ENCODE peak calls at places on chromosomes 12 and 14, in eight cellular contexts. O is brain microvascular endothelial cell, X is sigmoid colon, P is left ventricle myocardium inferior, F is tibial nerve, C is upper lobe of right lung, D is prostate gland, L is cardiac muscle cell. B is an unnamed sample.

GRCh38 chr14:94767321-94767878 is 2.5 kb downstream of the GSC start:
- DNase-seq in O (no peak), X (no peak), P (no peak), F (no peak), C (no peak), D (no peak), L (no peak), B (no peak)

GRCh38 chr14:59085207-59085739 is 103.2 kb upstream of the DAAM1 start:
- DNase-seq in O (no peak), X (no peak), P (no peak), F (no peak), C (no peak), D (no peak), L (no peak), B (no peak)

GRCh38 chr14:91869556-91869955 is 2.2 kb upstream of the TC2N start:
- DNase-seq in O (peak), X (no peak), P (no peak), F (no peak), C (no peak), D (no peak), L (no peak), B (no peak)

GRCh38 chr12:111322336-111323250 is 46.3 kb downstream of the PHETA1 start:
- DNase-seq in O (no peak), X (peak), P (peak), F (no peak), C (no peak), D (no peak), L (no peak), B (peak)

GRCh38 chr12:63021126-63021525 is 86.2 kb upstream of the PPM1H start:
- DNase-seq in O (no peak), X (no peak), P (no peak), F (no peak), C (no peak), D (no peak), L (no peak), B (no peak)

GRCh38 chr12:1777798-1778197 is 42.6 kb upstream of the LRTM2 start:
- DNase-seq in O (peak), X (no peak), P (no peak), F (no peak), C (no peak), D (no peak), L (no peak), B (no peak)

GRCh38 chr12:45388545-45388944 is 172.7 kb downstream of the ANO6 start:
- DNase-seq in O (peak), X (no peak), P (no peak), F (peak), C (no peak), D (peak), L (peak), B (peak)

GRCh38 chr12:125056306-125056705 is 8.9 kb upstream of the AACS start:
- DNase-seq in O (no peak), X (no peak), P (no peak), F (no peak), C (no peak), D (no peak), L (no peak), B (no peak)

GRCh38 chr12:2582631-2583616 is 211.8 kb upstream of the FKBP4 start:
- DNase-seq in O (no peak), X (peak), P (peak), F (peak), C (peak), D (peak), L (peak), B (peak)

GRCh38 chr12:89369166-89369565 is 16.9 kb upstream of the DUSP6 start:
- DNase-seq in O (no peak), X (no peak), P (no peak), F (no peak), C (no peak), D (no peak), L (no peak), B (no peak)

GRCh38 chr14:91059576-91060471 is 617 bp downstream of the RPS6KA5 start:
- DNase-seq in O (peak), X (peak), P (no peak), F (no peak), C (peak), D (peak), L (peak), B (peak)

GRCh38 chr12:6939187-6939540 is 4.5 kb upstream of the RNU7-1 start:
- DNase-seq in O (no peak), X (no peak), P (no peak), F (no peak), C (no peak), D (no peak), L (no peak), B (no peak)

GRCh38 chr14:105841022-105842009 is 314.9 kb downstream of the TMEM121 start:
- DNase-seq in O (no peak), X (no peak), P (no peak), F (no peak), C (peak), D (no peak), L (no peak), B (no peak)

GRCh38 chr12:64729909-64730584 is 29.2 kb downstream of the GNS start:
- DNase-seq in O (no peak), X (no peak), P (no peak), F (no peak), C (no peak), D (no peak), L (peak), B (no peak)

GRCh38 chr12:28443337-28443736 is 253.1 kb downstream of the CCDC91 start:
- DNase-seq in O (no peak), X (no peak), P (no peak), F (no peak), C (no peak), D (no peak), L (no peak), B (no peak)

GRCh38 chr12:18375583-18375982 is 114.3 kb downstream of the PIK3C2G start:
- DNase-seq in O (no peak), X (no peak), P (no peak), F (no peak), C (peak), D (no peak), L (no peak), B (no peak)

GRCh38 chr12:113259499-113259953 is 38.3 kb downstream of the TPCN1 start:
- DNase-seq in O (no peak), X (peak), P (peak), F (peak), C (no peak), D (no peak), L (no peak), B (peak)

GRCh38 chr12:18165422-18165871 is 75.5 kb upstream of the RERGL start:
- DNase-seq in O (peak), X (no peak), P (no peak), F (no peak), C (no peak), D (no peak), L (no peak), B (no peak)

GRCh38 chr12:121783771-121784170 is 9.7 kb downstream of the RHOF start:
- DNase-seq in O (no peak), X (no peak), P (no peak), F (no peak), C (no peak), D (no peak), L (no peak), B (no peak)

GRCh38 chr12:57340104-57340503 is 89.1 kb upstream of the STAC3 start:
- DNase-seq in O (peak), X (peak), P (peak), F (peak), C (no peak), D (peak), L (peak), B (peak)

GRCh38 chr14:70188292-70188607 is 501 bp downstream of the SLC8A3 start:
- DNase-seq in O (no peak), X (no peak), P (no peak), F (no peak), C (no peak), D (no peak), L (peak), B (no peak)

GRCh38 chr14:52003324-52003723 is 14.0 kb downstream of the RTRAF start:
- DNase-seq in O (peak), X (no peak), P (no peak), F (no peak), C (no peak), D (no peak), L (no peak), B (no peak)

GRCh38 chr14:62692490-62693106 is 352.7 kb downstream of the KCNH5 start:
- DNase-seq in O (no peak), X (no peak), P (no peak), F (no peak), C (no peak), D (no peak), L (no peak), B (no peak)

GRCh38 chr12:24244801-24245200 is 295.3 kb upstream of the SOX5 start:
- DNase-seq in O (no peak), X (no peak), P (no peak), F (no peak), C (no peak), D (no peak), L (no peak), B (no peak)

GRCh38 chr14:99481745-99482099 is 513 bp downstream of the CCNK start:
- DNase-seq in O (peak), X (no peak), P (no peak), F (no peak), C (no peak), D (peak), L (peak), B (no peak)

GRCh38 chr14:29310757-29311156 is 544.2 kb downstream of the FOXG1 start:
- DNase-seq in O (peak), X (no peak), P (no peak), F (no peak), C (no peak), D (no peak), L (no peak), B (no peak)

GRCh38 chr14:77325746-77326094 is 4.9 kb downstream of the GSTZ1 start:
- DNase-seq in O (no peak), X (no peak), P (no peak), F (no peak), C (no peak), D (no peak), L (no peak), B (no peak)

GRCh38 chr12:62632521-62632920 is 165.9 kb downstream of the MON2 start:
- DNase-seq in O (no peak), X (peak), P (peak), F (peak), C (peak), D (peak), L (no peak), B (peak)

GRCh38 chr12:124583854-124584253 is 16.4 kb upstream of the NCOR2 start:
- DNase-seq in O (no peak), X (no peak), P (no peak), F (no peak), C (no peak), D (no peak), L (no peak), B (peak)

GRCh38 chr12:92292016-92292415 is 146.4 kb upstream of the BTG1 start:
- DNase-seq in O (no peak), X (no peak), P (no peak), F (no peak), C (no peak), D (no peak), L (no peak), B (no peak)

GRCh38 chr12:52689936-52690335 is 9.7 kb upstream of the KRT1 start:
- DNase-seq in O (no peak), X (no peak), P (no peak), F (no peak), C (no peak), D (no peak), L (no peak), B (no peak)

GRCh38 chr12:52687527-52688385 is 7.5 kb upstream of the KRT1 start:
- DNase-seq in O (no peak), X (no peak), P (no peak), F (no peak), C (no peak), D (no peak), L (no peak), B (no peak)

GRCh38 chr12:52689239-52689638 is 9.0 kb upstream of the KRT1 start:
- DNase-seq in O (no peak), X (no peak), P (no peak), F (no peak), C (no peak), D (no peak), L (no peak), B (no peak)

GRCh38 chr12:52686756-52687487 is 6.7 kb upstream of the KRT1 start:
- DNase-seq in O (no peak), X (no peak), P (no peak), F (no peak), C (no peak), D (no peak), L (no peak), B (no peak)

DNA sequence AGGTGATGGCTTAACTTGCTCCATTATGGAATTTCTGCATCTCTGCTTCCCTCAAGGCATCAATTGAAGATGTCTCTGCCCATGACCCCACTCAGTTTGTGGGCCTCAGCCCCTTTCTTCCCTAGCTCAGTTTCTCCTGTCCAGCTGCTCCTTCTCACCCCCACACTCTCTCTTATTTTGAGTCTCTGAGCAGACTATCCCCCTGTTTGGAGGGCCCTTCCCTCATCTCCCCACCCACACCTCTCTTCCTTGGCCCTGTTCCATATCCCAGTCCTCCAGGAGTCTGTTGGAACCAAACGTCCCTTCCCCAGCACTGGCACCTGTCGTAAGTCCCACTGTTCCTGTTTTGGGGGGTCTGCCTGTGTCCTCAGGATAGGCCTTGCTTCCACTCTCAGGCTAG is 8.3 kb upstream of the KRT1 start:
- DNase-seq in O (no peak), X (no peak), P (no peak), F (no peak), C (no peak), D (no peak), L (no peak), B (no peak)
- TF ChIP-seq CTCF in O (no peak), X (no peak), P (no peak), F (no peak), C (no peak), D (no peak), L (no peak), B (no peak)

DNA sequence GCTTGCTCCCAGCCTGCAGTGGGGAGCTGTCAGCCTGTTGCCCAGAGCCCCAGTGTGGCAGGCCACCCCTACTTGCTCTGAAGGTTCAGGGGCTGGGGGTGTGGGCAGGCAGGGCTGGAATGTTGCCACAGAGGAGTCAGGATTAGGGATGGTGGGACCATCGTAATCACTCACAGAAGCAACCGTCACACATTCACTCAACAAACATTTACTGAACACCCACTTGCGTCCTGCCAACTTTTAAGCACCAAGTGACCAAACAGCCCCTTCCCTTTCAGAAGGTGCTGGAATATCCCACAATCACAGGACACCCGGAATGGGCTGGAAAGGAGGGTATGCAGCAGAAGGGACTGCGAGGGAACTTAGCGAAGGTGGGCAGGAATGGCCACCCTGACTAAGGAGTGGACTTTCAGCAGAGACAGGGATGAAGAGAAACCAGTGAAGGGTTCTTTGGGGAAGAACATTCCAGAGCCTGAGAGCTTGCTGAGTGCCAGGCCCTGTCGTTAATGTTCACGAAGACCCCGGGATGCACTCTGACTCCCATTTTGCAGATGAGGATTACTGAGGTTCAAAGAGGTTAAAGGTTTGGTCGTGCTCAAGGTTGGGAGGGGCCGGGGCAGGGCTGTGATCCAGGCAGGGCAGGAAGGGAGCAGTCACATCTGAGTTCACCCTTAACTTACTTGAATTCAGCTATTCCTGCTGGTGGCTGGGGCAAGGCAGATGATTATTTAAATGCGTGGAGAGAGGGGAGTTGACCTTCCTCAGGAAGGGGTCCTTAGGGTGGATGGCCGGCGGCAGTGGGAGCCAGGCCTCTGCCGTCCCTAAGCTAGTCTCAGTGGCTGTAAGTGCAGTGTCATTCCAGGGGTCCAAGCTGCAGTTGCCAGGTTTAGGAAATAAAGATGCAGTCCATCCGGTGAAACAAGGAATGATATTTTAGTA is 2.3 kb upstream of the ZBTB42 start:
- DNase-seq in O (no peak), X (no peak), P (no peak), F (no peak), C (no peak), D (no peak), L (no peak), B (no peak)
- H3K27ac ChIP-seq in O (no peak), X (peak), P (peak), F (peak), C (peak), D (peak), L (peak), B (peak)

DNA sequence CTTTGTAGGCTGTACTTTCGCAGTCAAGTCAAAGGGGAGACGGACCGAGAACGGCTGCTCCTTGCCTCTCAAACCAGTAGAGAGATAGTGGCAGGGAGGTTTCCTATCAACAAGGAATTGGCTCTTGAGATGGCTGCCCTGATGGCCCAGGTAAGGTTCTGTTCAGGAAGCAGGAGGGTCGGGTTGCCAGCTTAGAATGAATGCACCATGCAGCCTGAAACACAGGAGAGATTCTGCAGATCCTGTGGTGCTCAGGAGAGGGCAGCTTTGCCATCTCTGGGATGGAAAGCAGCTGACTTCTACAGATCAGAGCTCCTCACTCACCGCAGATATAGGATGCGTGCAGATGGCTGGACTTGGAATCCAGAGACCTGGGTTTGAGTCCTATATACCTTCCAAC is 18.0 kb downstream of the PIGH start:
- DNase-seq in O (no peak), X (no peak), P (no peak), F (no peak), C (no peak), D (no peak), L (no peak), B (no peak)
- TF ChIP-seq CTCF in O (peak), X (no peak), P (no peak), F (no peak), C (no peak), D (no peak), L (no peak), B (no peak)

GRCh38 chr14:23895480-23895879 is 58.1 kb upstream of the DHRS4 start:
- DNase-seq in O (no peak), X (no peak), P (no peak), F (no peak), C (no peak), D (no peak), L (no peak), B (no peak)
- H3K27ac ChIP-seq in O (no peak), X (no peak), P (no peak), F (no peak), C (no peak), D (no peak), L (no peak), B (no peak)

GRCh38 chr12:49548822-49549648 is 10.2 kb downstream of the KCNH3 start:
- DNase-seq in O (no peak), X (no peak), P (no peak), F (no peak), C (peak), D (peak), L (peak), B (peak)
- TF ChIP-seq CTCF in O (peak), X (no peak), P (peak), F (peak), C (peak), D (peak), L (peak), B (peak)

GRCh38 chr12:29625359-29625953 is 128.0 kb upstream of the OVCH1 start:
- DNase-seq in O (no peak), X (no peak), P (no peak), F (no peak), C (no peak), D (no peak), L (peak), B (no peak)
- H3K27ac ChIP-seq in O (no peak), X (peak), P (no peak), F (no peak), C (no peak), D (no peak), L (peak), B (no peak)

GRCh38 chr12:51521554-51522276 is 69.3 kb upstream of the SCN8A start:
- DNase-seq in O (no peak), X (no peak), P (no peak), F (no peak), C (no peak), D (no peak), L (no peak), B (no peak)
- TF ChIP-seq CTCF in O (peak), X (no peak), P (peak), F (no peak), C (no peak), D (no peak), L (no peak), B (no peak)

DNA sequence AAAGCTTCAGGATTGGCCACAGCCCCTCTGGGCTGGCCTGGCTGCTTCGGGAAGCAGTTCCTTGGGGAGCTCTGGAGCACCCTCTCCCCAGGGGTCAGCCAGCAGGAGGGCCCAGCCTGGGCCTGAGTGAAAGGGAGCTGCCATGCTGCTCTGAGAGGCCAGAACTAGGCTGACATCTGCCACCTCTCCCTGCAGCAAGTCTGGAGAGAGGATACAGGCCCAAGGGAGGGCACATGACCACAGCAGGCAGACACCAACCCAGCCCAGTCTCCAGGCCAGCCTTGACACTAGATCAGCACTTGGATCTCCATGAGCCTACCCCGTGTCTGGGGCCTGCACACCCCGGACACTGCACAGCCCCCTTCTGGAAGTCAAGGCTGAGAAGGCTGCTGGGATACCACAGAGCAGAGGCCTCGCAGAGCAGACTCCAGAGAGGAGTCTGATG is 13.1 kb downstream of the COL2A1 start:
- DNase-seq in O (no peak), X (peak), P (no peak), F (no peak), C (no peak), D (no peak), L (no peak), B (no peak)
- H3K27ac ChIP-seq in O (no peak), X (no peak), P (no peak), F (no peak), C (no peak), D (no peak), L (no peak), B (no peak)

B was measured in testis.